ENCODE peak calls at places on chromosomes 13 and 19, in five cellular contexts. E, J, T, Y and V are unnamed samples.
A peak's percentile ranks its signal among the peaks of the same experiment; 100 is the strongest.

GRCh38 chr19:13120817-13121216 is 2.8 kb downstream of the NACC1 start:
- DNase-seq in E (no peak), Y (no peak), T (peak; percentile 46), J (no peak), V (no peak)

GRCh38 chr19:21586341-21587116 is 81.1 kb downstream of the ZNF429 start:
- DNase-seq in J (no peak), Y (peak; percentile 19), E (no peak), T (no peak), V (no peak)

GRCh38 chr19:31348416-31349159 is 648 bp downstream of the TSHZ3 start:
- DNase-seq in J (no peak), Y (no peak), E (peak; percentile 31), T (peak; percentile 56), V (no peak)

GRCh38 chr19:17020823-17021222 is 5.8 kb downstream of the CPAMD8 start:
- DNase-seq in J (no peak), T (peak; percentile 9), Y (no peak), E (no peak), V (no peak)

GRCh38 chr19:49921871-49922755 is 6.9 kb upstream of the ATF5 start:
- DNase-seq in Y (no peak), J (no peak), E (no peak), T (peak; percentile 86), V (no peak)

GRCh38 chr19:57192064-57192395 is 730 bp downstream of the ZNF264 start:
- DNase-seq in T (no peak), J (no peak), Y (no peak), E (no peak), V (peak; percentile 5)

GRCh38 chr19:6271251-6271650 is 8.5 kb downstream of the MLLT1 start:
- DNase-seq in J (no peak), E (no peak), T (peak; percentile 66), Y (no peak), V (no peak)

GRCh38 chr13:85204668-85205344 is 594.4 kb downstream of the SLITRK6 start:
- DNase-seq in T (no peak), Y (no peak), E (no peak), J (no peak), V (no peak)

GRCh38 chr19:36060430-36060829 is 5.7 kb downstream of the WDR62 start:
- DNase-seq in Y (peak; percentile 24), J (no peak), T (peak; percentile 63), E (peak; percentile 16), V (peak; percentile 46)

GRCh38 chr19:49833594-49833993 is 15.5 kb downstream of the MED25 start:
- DNase-seq in E (no peak), Y (no peak), J (no peak), T (no peak), V (no peak)

GRCh38 chr13:34437873-34438272 is 504.2 kb upstream of the NBEA start:
- DNase-seq in Y (no peak), E (no peak), T (no peak), J (no peak), V (no peak)

GRCh38 chr19:6233051-6233826 is 46.5 kb downstream of the MLLT1 start:
- DNase-seq in J (no peak), Y (no peak), E (peak; percentile 87), T (no peak), V (no peak)

GRCh38 chr13:26488236-26489028 is 69.1 kb upstream of the WASF3 start:
- DNase-seq in E (no peak), Y (no peak), T (no peak), J (no peak), V (no peak)

GRCh38 chr19:6216236-6216995 is 63.4 kb downstream of the MLLT1 start:
- DNase-seq in E (no peak), T (no peak), Y (no peak), J (no peak), V (no peak)

GRCh38 chr19:32619051-32619685 is 38.2 kb downstream of the PDCD5 start:
- DNase-seq in T (no peak), J (no peak), E (no peak), Y (no peak), V (no peak)

GRCh38 chr13:113451951-113452421 is 1.3 kb downstream of the ADPRHL1 start:
- DNase-seq in Y (no peak), T (no peak), J (no peak), E (peak; percentile 76), V (no peak)

GRCh38 chr19:4541114-4541805 is 1.4 kb upstream of the LRG1 start:
- DNase-seq in Y (no peak), E (no peak), T (no peak), J (no peak), V (no peak)

GRCh38 chr19:4539169-4539696 is 603 bp downstream of the LRG1 start:
- DNase-seq in E (no peak), T (no peak), Y (no peak), J (no peak), V (no peak)

GRCh38 chr19:4538601-4538954 is 1.3 kb downstream of the LRG1 start:
- DNase-seq in J (no peak), Y (no peak), T (no peak), E (no peak), V (no peak)

GRCh38 chr19:4537953-4538600 is 1.8 kb downstream of the LRG1 start:
- DNase-seq in E (no peak), T (no peak), Y (no peak), J (no peak), V (no peak)

DNA sequence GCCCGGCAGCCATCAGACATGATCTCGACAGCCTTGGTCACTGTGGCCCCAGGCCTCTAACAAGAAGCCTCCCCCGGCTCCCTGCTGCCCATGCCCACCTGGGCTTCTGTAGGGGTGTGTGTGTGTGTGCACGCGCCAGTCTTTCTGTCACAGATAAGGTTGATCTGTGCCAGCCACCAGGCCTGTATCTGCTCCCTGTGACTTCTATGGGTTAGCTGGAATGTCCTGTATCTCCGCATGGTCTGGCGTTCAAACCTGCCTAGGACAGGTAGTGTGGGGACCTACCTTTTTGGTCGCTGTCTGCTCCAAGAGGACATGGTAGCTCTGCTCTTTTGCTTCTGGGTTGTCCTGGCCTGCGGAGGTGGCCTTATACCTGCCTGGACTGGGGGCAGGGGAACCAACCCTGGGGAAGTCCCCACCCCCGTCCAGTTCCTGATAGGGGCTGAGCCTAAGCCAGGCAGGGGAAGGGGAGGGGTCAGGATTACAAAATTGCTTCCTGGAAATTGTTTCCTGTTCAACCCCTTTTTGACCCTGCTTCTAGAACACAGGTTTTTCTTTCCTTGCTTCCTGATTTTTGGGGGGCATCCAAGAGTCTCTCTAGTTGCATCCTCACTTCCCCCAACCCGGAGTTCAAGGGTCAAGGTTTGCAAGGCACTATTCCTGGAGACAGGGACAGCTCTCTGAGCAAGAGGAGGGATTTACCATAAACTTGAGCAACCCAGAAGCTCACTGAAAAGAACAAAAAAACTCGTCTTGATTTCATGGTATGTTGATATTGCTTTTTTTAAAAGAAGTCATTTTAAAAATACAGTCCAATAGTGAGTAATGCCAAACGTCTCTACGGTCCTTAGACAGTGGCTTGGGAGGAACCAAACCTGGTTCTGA is at the start of gene LRG1:
- DNase-seq in E (peak; percentile 44), T (no peak), J (no peak), Y (peak; percentile 88), V (peak; percentile 39)
- H3K4me1 ChIP-seq in E (peaks cover 30% of the 10 kb centered on the region), T (peaks cover 8% of the 10 kb centered on the region), J (peaks cover 8% of the 10 kb centered on the region), Y (peaks cover 9% of the 10 kb centered on the region), V (peaks cover 10% of the 10 kb centered on the region)

GRCh38 chr19:2446390-2446789 is 10.4 kb downstream of the LMNB2 start:
- DNase-seq in Y (no peak), J (no peak), T (no peak), E (no peak), V (no peak)

GRCh38 chr19:2443116-2443784 is 13.5 kb downstream of the LMNB2 start:
- DNase-seq in J (no peak), E (no peak), Y (no peak), T (no peak), V (no peak)

GRCh38 chr19:2441096-2441752 is 13.8 kb upstream of the TIMM13 start:
- DNase-seq in E (no peak), T (no peak), Y (no peak), J (no peak), V (no peak)

GRCh38 chr19:2443785-2444182 is 13.0 kb downstream of the LMNB2 start:
- DNase-seq in E (no peak), Y (no peak), J (no peak), T (no peak), V (no peak)

DNA sequence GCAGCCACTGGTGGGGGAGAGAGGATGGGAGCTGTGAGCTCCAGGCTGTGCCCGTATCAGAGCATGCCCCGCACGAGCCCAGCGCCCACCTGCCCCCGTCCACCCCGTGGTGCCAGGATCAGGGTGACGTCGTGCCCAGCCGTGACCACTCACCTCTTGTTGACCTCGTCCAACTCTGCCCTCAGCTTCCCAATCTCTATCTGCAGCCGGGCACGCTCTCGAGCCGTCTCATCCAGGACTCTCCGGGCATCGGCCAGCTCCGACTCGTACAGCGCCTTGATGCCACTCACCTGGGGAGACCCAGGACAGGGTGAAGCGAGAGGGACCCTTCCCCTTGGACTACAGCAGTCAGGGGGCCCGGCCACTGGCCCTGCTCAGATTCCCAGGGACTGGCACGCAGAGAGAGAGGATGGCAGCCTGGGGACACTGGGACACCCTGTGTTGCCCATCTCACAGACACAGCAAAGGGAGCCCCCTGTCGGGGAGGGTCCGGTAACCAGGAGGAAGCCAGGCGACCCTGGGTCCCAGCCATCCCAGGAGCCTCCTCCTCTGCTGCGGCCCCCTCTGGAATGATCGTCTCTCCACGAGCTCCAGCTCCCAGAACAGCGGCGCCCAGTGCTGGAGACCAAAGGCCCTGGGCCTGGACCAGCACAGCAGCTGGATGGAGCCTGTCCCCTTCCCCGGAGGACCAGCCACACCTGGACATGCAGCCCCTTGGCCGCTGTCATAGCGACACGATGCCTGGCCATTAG is 12.3 kb downstream of the LMNB2 start:
- DNase-seq in J (no peak), E (no peak), T (no peak), Y (no peak), V (no peak)
- H3K36me3 ChIP-seq in J (peaks cover 4% of the 10 kb centered on the region), E (no peaks in the 10 kb centered on the region), T (peaks cover 24% of the 10 kb centered on the region), Y (no peaks in the 10 kb centered on the region), V (no peaks in the 10 kb centered on the region)

GRCh38 chr19:43526884-43527859 is at the start of gene ETHE1:
- DNase-seq in T (peak; percentile 76), Y (peak; percentile 92), J (no peak), E (peak; percentile 85), V (peak; percentile 88)

GRCh38 chr19:43532571-43532961 is 422 bp upstream of the ZNF575 start:
- DNase-seq in Y (peak; percentile 82), E (no peak), T (no peak), J (no peak), V (no peak)

GRCh38 chr19:43524922-43525835 is 1.8 kb downstream of the ETHE1 start:
- DNase-seq in T (peak; percentile 50), J (no peak), E (peak; percentile 25), Y (peak; percentile 87), V (peak; percentile 89)

GRCh38 chr19:43525836-43526771 is 897 bp downstream of the ETHE1 start:
- DNase-seq in J (no peak), T (peak; percentile 44), E (no peak), Y (peak; percentile 86), V (peak; percentile 37)

GRCh38 chr19:43527860-43528622 is 1.0 kb upstream of the ETHE1 start:
- DNase-seq in E (peak; percentile 43), J (no peak), T (peak; percentile 37), Y (peak; percentile 51), V (no peak)
- H3K4me1 ChIP-seq in E (peaks cover 40% of the 10 kb centered on the region), J (peaks cover 20% of the 10 kb centered on the region), T (peaks cover 24% of the 10 kb centered on the region), Y (peaks cover 50% of the 10 kb centered on the region), V (peaks cover 16% of the 10 kb centered on the region)

GRCh38 chr13:77219401-77219800 is 107.5 kb downstream of the MYCBP2 start:
- DNase-seq in Y (no peak), T (no peak), E (no peak), J (no peak), V (no peak)
- H3K36me3 ChIP-seq in Y (peaks cover 32% of the 10 kb centered on the region), T (peaks cover 80% of the 10 kb centered on the region), E (no peaks in the 10 kb centered on the region), J (peaks cover 26% of the 10 kb centered on the region), V (no peaks in the 10 kb centered on the region)

DNA sequence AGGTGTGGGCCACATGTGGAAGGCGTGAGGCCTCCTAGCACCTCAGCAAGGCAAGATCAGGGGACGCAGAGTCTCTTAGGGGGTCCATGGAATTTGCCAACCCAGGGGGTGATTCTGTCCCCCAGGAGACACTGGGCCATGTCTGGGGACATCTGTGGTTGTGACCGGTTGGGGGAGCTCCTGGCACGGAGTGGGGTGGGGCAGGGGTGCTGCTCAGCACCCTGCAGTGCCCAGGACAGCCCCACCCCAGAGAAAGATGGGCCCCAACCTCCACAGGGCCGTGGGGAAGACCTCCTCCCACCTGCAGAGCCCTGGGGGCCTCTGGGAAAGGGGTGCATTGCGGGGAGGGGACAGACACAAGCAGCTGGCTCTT is 4.0 kb downstream of the MKNK2 start:
- DNase-seq in E (no peak), Y (no peak), J (no peak), T (no peak), V (no peak)
- H3K4me1 ChIP-seq in E (peaks cover 88% of the 10 kb centered on the region), Y (peaks cover 74% of the 10 kb centered on the region), J (peaks cover 79% of the 10 kb centered on the region), T (peaks cover 72% of the 10 kb centered on the region), V (peaks cover 18% of the 10 kb centered on the region)